ENCODE peak calls at places on chromosomes 4 and X, in four cellular contexts. H is HCT116, U is fibroblast of the conjunctiva, N is RCC 7860. F is an unnamed sample.

GRCh38 chr4:152590179-152591031 is 54.5 kb upstream of the FBXW7 start:
- DNase-seq in H (no peak), N (peak), U (peak), F (no peak)

GRCh38 chr4:151676301-151676700 is 84.5 kb downstream of the GATB start:
- DNase-seq in N (peak), H (peak), U (peak), F (no peak)

GRCh38 chr4:48902266-48902665 is 4.3 kb downstream of the OCIAD2 start:
- DNase-seq in N (no peak), H (no peak), U (peak), F (no peak)

GRCh38 chrX:73563740-73564073 is 710 bp downstream of the CHIC1 start:
- DNase-seq in H (no peak), U (no peak), N (no peak), F (no peak)

GRCh38 chr4:59553739-59554126 is 1646.4 kb upstream of the ADGRL3 start:
- DNase-seq in N (peak), U (peak), H (no peak), F (no peak)

GRCh38 chrX:34350552-34350951 is 218.4 kb upstream of the FAM47A start:
- DNase-seq in N (no peak), H (no peak), U (no peak), F (no peak)

GRCh38 chrX:119036369-119037029 is 36.3 kb upstream of the CT47C1 start:
- DNase-seq in U (no peak), N (no peak), H (no peak), F (no peak)

GRCh38 chr4:97252615-97253154 is 890.6 kb downstream of the STPG2 start:
- DNase-seq in N (no peak), H (no peak), U (no peak), F (no peak)

GRCh38 chr4:118417325-118417724 is 64.5 kb upstream of the PRSS12 start:
- DNase-seq in N (no peak), H (no peak), U (peak), F (no peak)

GRCh38 chrX:150361070-150361776 is 1.9 kb upstream of the MAMLD1 start:
- DNase-seq in N (peak), H (no peak), U (no peak), F (peak)

GRCh38 chrX:23304881-23305280 is 29.8 kb upstream of the PTCHD1 start:
- DNase-seq in H (no peak), U (no peak), N (no peak), F (no peak)

GRCh38 chr4:26858947-26859401 is 1.7 kb upstream of the STIM2 start:
- DNase-seq in H (no peak), N (no peak), U (no peak), F (no peak)

GRCh38 chr4:21543514-21543913 is 405.1 kb downstream of the KCNIP4 start:
- DNase-seq in H (no peak), U (no peak), N (no peak), F (no peak)

GRCh38 chr4:138561906-138562305 is 319.8 kb upstream of the SLC7A11 start:
- DNase-seq in U (no peak), H (no peak), N (no peak), F (peak)

GRCh38 chr4:127623755-127624087 is 9.0 kb upstream of the INTU start:
- DNase-seq in H (no peak), N (no peak), U (no peak), F (no peak)